ENCODE peak calls at places on chromosomes 1 and 21, in eight cellular contexts. J is stomach; L is NCI-H524 treated with DMSO at 0.1 percent for 48 hours; K is activated CD4-positive, alpha-beta T cell treated with anti-CD3 and anti-CD28 coated beads for 24 hours; F is NCI-H1092; A is skeletal muscle cell; V is GM04504; C is T-helper 2 cell. W is an unnamed sample.

GRCh38 chr1:220631238-220631842 is 58.8 kb upstream of the C1orf115 start:
- DNase-seq in J (no peak), L (no peak), K (no peak), F (no peak), A (no peak), V (no peak), C (no peak), W (no peak)

GRCh38 chr1:205965039-205965630 is 21.9 kb upstream of the SLC26A9 start:
- DNase-seq in J (no peak), L (no peak), K (no peak), F (peak; percentile 99), A (no peak), V (no peak), C (no peak), W (no peak)

GRCh38 chr1:2606004-2606805 is 19.6 kb downstream of the PRXL2B start:
- DNase-seq in J (no peak), L (no peak), K (no peak), F (no peak), A (no peak), V (no peak), C (no peak), W (no peak)

GRCh38 chr21:34877485-34878128 is 171.5 kb downstream of the RUNX1 start:
- DNase-seq in J (peak; percentile 97), L (no peak), K (no peak), F (no peak), A (no peak), V (no peak), C (no peak), W (no peak)

GRCh38 chr1:156126043-156126700 is 11.7 kb downstream of the LMNA start:
- DNase-seq in J (peak; percentile 79), L (no peak), K (no peak), F (no peak), A (peak; percentile 92), V (peak; percentile 97), C (peak; percentile 26), W (peak; percentile 91)

GRCh38 chr1:180920702-180921101 is 8.0 kb downstream of the KIAA1614 start:
- DNase-seq in J (no peak), L (no peak), K (no peak), F (no peak), A (no peak), V (no peak), C (no peak), W (no peak)

GRCh38 chr1:55623339-55623738 is 408.2 kb upstream of the USP24 start:
- DNase-seq in J (no peak), L (no peak), K (no peak), F (no peak), A (no peak), V (no peak), C (no peak), W (no peak)

GRCh38 chr1:112146201-112146715 is 156.8 kb upstream of the KCND3 start:
- DNase-seq in J (no peak), L (no peak), K (no peak), F (no peak), A (no peak), V (no peak), C (no peak), W (no peak)

GRCh38 chr1:194289569-194290266 is 1103.3 kb upstream of the B3GALT2 start:
- DNase-seq in J (no peak), L (no peak), K (peak; percentile 6), F (no peak), A (no peak), V (no peak), C (peak; percentile 15), W (no peak)